ENCODE peak calls at places on chromosomes 3 and 15, in nine cellular contexts. Q is non-pigmented ciliary epithelial cell; L is Right ventricle myocardium superior; A is NCI-H146; X is GM12864; N is C1 segment of cervical spinal cord; K is stimulated activated CD8-positive, alpha-beta memory T cell treated with anti-CD3 and anti-CD28 coated beads, Interleukin-4, amount 100 ng/mL, for 1 hour; P is stimulated activated naive CD4-positive, alpha-beta T cell; H is RWPE1. B is an unnamed sample.

GRCh38 chr3:72259755-72260589 is 475.0 kb upstream of the PROK2 start:
- DNase-seq in Q (no peak), L (no peak), A (no peak), X (no peak), N (no peak), K (no peak), P (no peak), H (no peak), B (no peak)

GRCh38 chr3:144590854-144591253 is 619.2 kb downstream of the DIPK2A start:
- DNase-seq in Q (peak), L (no peak), A (no peak), X (no peak), N (no peak), K (no peak), P (no peak), H (peak), B (peak)

GRCh38 chr15:53762916-53763315 is 3.5 kb upstream of the WDR72 start:
- DNase-seq in Q (no peak), L (no peak), A (no peak), X (no peak), N (no peak), K (no peak), P (no peak), H (no peak), B (no peak)

GRCh38 chr15:64930019-64930652 is 18.4 kb downstream of the ANKDD1A start:
- DNase-seq in Q (no peak), L (no peak), A (no peak), X (peak), N (no peak), K (no peak), P (no peak), H (no peak), B (no peak)

GRCh38 chr3:184616416-184616815 is 54.8 kb downstream of the EPHB3 start:
- DNase-seq in Q (no peak), L (no peak), A (no peak), X (no peak), N (no peak), K (no peak), P (no peak), H (no peak), B (no peak)

GRCh38 chr3:105878061-105878460 is 9.2 kb upstream of the CBLB start:
- DNase-seq in Q (no peak), L (no peak), A (no peak), X (no peak), N (no peak), K (no peak), P (no peak), H (no peak), B (no peak)

GRCh38 chr3:51391566-51392300 is 648 bp downstream of the RBM15B start:
- DNase-seq in Q (no peak), L (peak), A (peak), X (no peak), N (no peak), K (no peak), P (peak), H (no peak), B (no peak)

GRCh38 chr3:133627789-133628188 is 34.0 kb downstream of the TOPBP1 start:
- DNase-seq in Q (no peak), L (no peak), A (no peak), X (no peak), N (no peak), K (no peak), P (no peak), H (no peak), B (no peak)

GRCh38 chr3:63559884-63560283 is 92.6 kb upstream of the SNTN start:
- DNase-seq in Q (no peak), L (no peak), A (no peak), X (no peak), N (no peak), K (no peak), P (no peak), H (no peak), B (no peak)

GRCh38 chr15:74311734-74312444 is 55.6 kb downstream of the CYP11A1 start:
- DNase-seq in Q (no peak), L (no peak), A (peak), X (no peak), N (no peak), K (no peak), P (no peak), H (peak), B (no peak)

GRCh38 chr3:130459944-130460343 is 57.0 kb upstream of the COL6A6 start:
- DNase-seq in Q (no peak), L (no peak), A (no peak), X (no peak), N (no peak), K (no peak), P (no peak), H (no peak), B (no peak)

GRCh38 chr15:100835626-100836025 is 44.0 kb upstream of the ALDH1A3 start:
- DNase-seq in Q (no peak), L (no peak), A (no peak), X (no peak), N (no peak), K (no peak), P (no peak), H (no peak), B (no peak)

GRCh38 chr3:172155880-172156279 is 116.5 kb downstream of the FNDC3B start:
- DNase-seq in Q (no peak), L (no peak), A (peak), X (no peak), N (no peak), K (no peak), P (no peak), H (no peak), B (no peak)

GRCh38 chr3:99950921-99951320 is 133.3 kb downstream of the CMSS1 start:
- DNase-seq in Q (no peak), L (no peak), A (no peak), X (no peak), N (no peak), K (no peak), P (no peak), H (no peak), B (no peak)

GRCh38 chr3:110237091-110237615 is 834.5 kb upstream of the NECTIN3 start:
- DNase-seq in Q (no peak), L (no peak), A (no peak), X (no peak), N (no peak), K (no peak), P (no peak), H (no peak), B (no peak)

GRCh38 chr15:41661078-41661528 is 898 bp downstream of the MGA start:
- DNase-seq in Q (no peak), L (no peak), A (peak), X (no peak), N (no peak), K (no peak), P (no peak), H (peak), B (no peak)

GRCh38 chr3:159077860-159078259 is 276.0 kb downstream of the MFSD1 start:
- DNase-seq in Q (peak), L (no peak), A (no peak), X (no peak), N (no peak), K (no peak), P (no peak), H (peak), B (peak)

GRCh38 chr3:100833483-100833882 is 124.2 kb downstream of the TFG start:
- DNase-seq in Q (no peak), L (no peak), A (peak), X (no peak), N (no peak), K (no peak), P (no peak), H (no peak), B (no peak)

GRCh38 chr15:67543348-67543718 is 830 bp downstream of the MAP2K5 start:
- DNase-seq in Q (no peak), L (no peak), A (peak), X (no peak), N (no peak), K (no peak), P (no peak), H (peak), B (no peak)

GRCh38 chr3:38651153-38651789 is 1.8 kb upstream of the SCN5A start:
- DNase-seq in Q (peak), L (peak), A (peak), X (no peak), N (no peak), K (peak), P (peak), H (peak), B (no peak)

GRCh38 chr3:90241481-90241880 is 1134.1 kb downstream of the EPHA3 start:
- DNase-seq in Q (no peak), L (no peak), A (no peak), X (no peak), N (no peak), K (no peak), P (no peak), H (no peak), B (no peak)

GRCh38 chr15:28047277-28047676 is 51.8 kb downstream of the OCA2 start:
- DNase-seq in Q (no peak), L (no peak), A (no peak), X (no peak), N (no peak), K (no peak), P (no peak), H (no peak), B (no peak)

GRCh38 chr3:14391033-14391432 is 11.4 kb upstream of the SLC6A6 start:
- DNase-seq in Q (peak), L (peak), A (peak), X (no peak), N (no peak), K (no peak), P (no peak), H (no peak), B (peak)

B was measured in AG04449.